ENCODE peak calls at places on chromosome 5, in five cellular contexts. One of them, this sample, is unnamed.
A peak's percentile ranks its signal among the peaks of the same experiment; 100 is the strongest.

GRCh38 chr5:145976431-145977155 is 40.2 kb downstream of the SH3RF2 start:
- DNase-seq in MM.1S: peak; percentile 69
- DNase-seq in hepatocyte: no peak
- DNase-seq in lung: peak; percentile 32
- DNase-seq in HFFc6: peak; percentile 30
- DNase-seq in this sample: no peak

GRCh38 chr5:60945760-60946253 is 802 bp downstream of the NDUFAF2 start:
- DNase-seq in MM.1S: peak; percentile 26
- DNase-seq in hepatocyte: no peak
- DNase-seq in lung: peak; percentile 33
- DNase-seq in HFFc6: peak; percentile 46
- DNase-seq in this sample: no peak

GRCh38 chr5:75961814-75962213 is 121.4 kb upstream of the SV2C start:
- DNase-seq in MM.1S: no peak
- DNase-seq in hepatocyte: no peak
- DNase-seq in lung: no peak
- DNase-seq in HFFc6: no peak
- DNase-seq in this sample: no peak

GRCh38 chr5:54403121-54403520 is 52.4 kb upstream of the HSPB3 start:
- DNase-seq in MM.1S: no peak
- DNase-seq in hepatocyte: no peak
- DNase-seq in lung: no peak
- DNase-seq in HFFc6: no peak
- DNase-seq in this sample: no peak

GRCh38 chr5:141835928-141836667 is 42.1 kb downstream of the PCDH1 start:
- DNase-seq in MM.1S: no peak
- DNase-seq in hepatocyte: no peak
- DNase-seq in lung: no peak
- DNase-seq in HFFc6: no peak
- DNase-seq in this sample: no peak

GRCh38 chr5:103031607-103032006 is 88.3 kb downstream of the GIN1 start:
- DNase-seq in MM.1S: no peak
- DNase-seq in hepatocyte: no peak
- DNase-seq in lung: no peak
- DNase-seq in HFFc6: no peak
- DNase-seq in this sample: no peak

GRCh38 chr5:6849569-6849968 is 136.3 kb downstream of the TENT4A start:
- DNase-seq in MM.1S: no peak
- DNase-seq in hepatocyte: no peak
- DNase-seq in lung: no peak
- DNase-seq in HFFc6: no peak
- DNase-seq in this sample: no peak

GRCh38 chr5:90547072-90547536 is 11.5 kb upstream of the ADGRV1 start:
- DNase-seq in MM.1S: no peak
- DNase-seq in hepatocyte: peak; percentile 4
- DNase-seq in lung: no peak
- DNase-seq in HFFc6: no peak
- DNase-seq in this sample: no peak

GRCh38 chr5:58925627-58926545 is 343.0 kb downstream of the RAB3C start:
- DNase-seq in MM.1S: no peak
- DNase-seq in hepatocyte: no peak
- DNase-seq in lung: no peak
- DNase-seq in HFFc6: no peak
- DNase-seq in this sample: no peak

GRCh38 chr5:115209279-115209678 is 39.6 kb upstream of the TRIM36 start:
- DNase-seq in MM.1S: peak; percentile 96
- DNase-seq in hepatocyte: no peak
- DNase-seq in lung: peak; percentile 44
- DNase-seq in HFFc6: no peak
- DNase-seq in this sample: no peak

DNA sequence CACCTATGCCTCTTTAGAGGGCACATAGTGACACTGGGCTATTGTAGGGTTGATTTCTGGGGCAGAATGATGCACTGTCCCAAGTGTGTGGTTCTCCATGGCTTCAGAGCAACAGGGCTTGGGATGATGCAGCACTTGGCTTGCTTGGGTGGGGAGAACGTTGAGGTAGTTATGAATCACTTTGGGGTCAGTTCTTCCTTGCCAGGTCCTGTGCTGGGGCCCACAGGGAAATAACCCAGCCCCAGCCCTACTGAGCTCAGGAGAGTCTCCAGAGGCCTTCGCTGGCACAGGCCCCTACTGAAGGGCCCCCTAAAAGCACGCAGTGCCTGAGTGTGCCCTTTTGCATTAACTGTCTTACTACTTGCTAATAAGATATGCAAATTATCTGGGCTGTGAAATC is 24.2 kb downstream of the JADE2 start:
- DNase-seq in MM.1S: no peak
- DNase-seq in hepatocyte: no peak
- DNase-seq in lung: no peak
- DNase-seq in HFFc6: peak; percentile 58
- DNase-seq in this sample: no peak
- TF ChIP-seq CTCF in MM.1S: no peak
- TF ChIP-seq CTCF in hepatocyte: no peak
- TF ChIP-seq CTCF in lung: no peak
- TF ChIP-seq CTCF in HFFc6: no peak
- TF ChIP-seq CTCF in this sample: no peak

GRCh38 chr5:170640731-170641588 is 137.1 kb downstream of the KCNIP1 start:
- DNase-seq in MM.1S: no peak
- DNase-seq in hepatocyte: no peak
- DNase-seq in lung: no peak
- DNase-seq in HFFc6: no peak
- DNase-seq in this sample: no peak

GRCh38 chr5:170639221-170639925 is 135.6 kb downstream of the KCNIP1 start:
- DNase-seq in MM.1S: no peak
- DNase-seq in hepatocyte: no peak
- DNase-seq in lung: no peak
- DNase-seq in HFFc6: no peak
- DNase-seq in this sample: no peak

GRCh38 chr5:170636836-170637477 is 133.1 kb downstream of the KCNIP1 start:
- DNase-seq in MM.1S: no peak
- DNase-seq in hepatocyte: no peak
- DNase-seq in lung: no peak
- DNase-seq in HFFc6: no peak
- DNase-seq in this sample: peak; percentile 6

GRCh38 chr5:170638051-170638450 is 134.2 kb downstream of the KCNIP1 start:
- DNase-seq in MM.1S: no peak
- DNase-seq in hepatocyte: no peak
- DNase-seq in lung: no peak
- DNase-seq in HFFc6: no peak
- DNase-seq in this sample: no peak

GRCh38 chr5:170638454-170639220 is 134.8 kb downstream of the KCNIP1 start:
- DNase-seq in MM.1S: peak; percentile 56
- DNase-seq in hepatocyte: peak; percentile 79
- DNase-seq in lung: peak; percentile 66
- DNase-seq in HFFc6: peak; percentile 42
- DNase-seq in this sample: peak; percentile 67
- TF ChIP-seq CTCF in MM.1S: peak; percentile 94
- TF ChIP-seq CTCF in hepatocyte: peak; percentile 85
- TF ChIP-seq CTCF in lung: peak; percentile 48
- TF ChIP-seq CTCF in HFFc6: peak; percentile 94
- TF ChIP-seq CTCF in this sample: peak; percentile 82

GRCh38 chr5:143105216-143105905 is 298.1 kb downstream of the NR3C1 start:
- DNase-seq in MM.1S: no peak
- DNase-seq in hepatocyte: no peak
- DNase-seq in lung: no peak
- DNase-seq in HFFc6: no peak
- DNase-seq in this sample: no peak

GRCh38 chr5:143102414-143102813 is 301.1 kb downstream of the NR3C1 start:
- DNase-seq in MM.1S: no peak
- DNase-seq in hepatocyte: no peak
- DNase-seq in lung: no peak
- DNase-seq in HFFc6: no peak
- DNase-seq in this sample: no peak

GRCh38 chr5:143101740-143102386 is 301.6 kb downstream of the NR3C1 start:
- DNase-seq in MM.1S: no peak
- DNase-seq in hepatocyte: no peak
- DNase-seq in lung: no peak
- DNase-seq in HFFc6: no peak
- DNase-seq in this sample: no peak

GRCh38 chr5:143108498-143109128 is 294.9 kb downstream of the NR3C1 start:
- DNase-seq in MM.1S: no peak
- DNase-seq in hepatocyte: no peak
- DNase-seq in lung: peak; percentile 61
- DNase-seq in HFFc6: no peak
- DNase-seq in this sample: no peak

DNA sequence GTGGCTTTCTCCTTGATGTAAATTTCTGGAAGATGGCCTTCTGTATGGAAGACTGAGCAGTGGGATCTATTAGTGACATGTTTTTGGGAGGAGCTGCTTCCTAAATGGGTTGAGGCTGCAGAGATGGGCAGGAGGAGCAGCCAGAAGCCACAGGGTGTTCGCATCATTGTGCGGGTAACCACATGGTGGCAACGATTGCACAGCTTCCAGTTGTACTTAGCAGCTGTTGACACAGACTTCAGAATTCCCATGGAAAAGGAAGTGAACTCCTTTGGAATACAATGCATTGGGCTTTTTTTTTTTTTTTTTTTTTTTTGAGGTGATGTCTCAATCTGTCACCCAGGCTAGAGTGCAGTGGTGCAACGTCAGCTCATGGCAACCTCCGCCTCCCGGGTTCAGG is 297.3 kb downstream of the NR3C1 start:
- DNase-seq in MM.1S: no peak
- DNase-seq in hepatocyte: peak; percentile 32
- DNase-seq in lung: no peak
- DNase-seq in HFFc6: peak; percentile 41
- DNase-seq in this sample: peak; percentile 51
- TF ChIP-seq CTCF in MM.1S: no peak
- TF ChIP-seq CTCF in hepatocyte: peak; percentile 33
- TF ChIP-seq CTCF in lung: no peak
- TF ChIP-seq CTCF in HFFc6: peak; percentile 56
- TF ChIP-seq CTCF in this sample: peak; percentile 22

GRCh38 chr5:133314086-133314485 is 262.3 kb downstream of the HSPA4 start:
- DNase-seq in MM.1S: no peak
- DNase-seq in hepatocyte: no peak
- DNase-seq in lung: no peak
- DNase-seq in HFFc6: no peak
- DNase-seq in this sample: no peak

GRCh38 chr5:133319905-133320520 is 268.2 kb downstream of the HSPA4 start:
- DNase-seq in MM.1S: no peak
- DNase-seq in hepatocyte: no peak
- DNase-seq in lung: no peak
- DNase-seq in HFFc6: no peak
- DNase-seq in this sample: no peak

GRCh38 chr5:133317558-133317957 is 265.7 kb downstream of the HSPA4 start:
- DNase-seq in MM.1S: no peak
- DNase-seq in hepatocyte: no peak
- DNase-seq in lung: no peak
- DNase-seq in HFFc6: no peak
- DNase-seq in this sample: no peak

GRCh38 chr5:133319244-133319643 is 267.4 kb downstream of the HSPA4 start:
- DNase-seq in MM.1S: no peak
- DNase-seq in hepatocyte: no peak
- DNase-seq in lung: no peak
- DNase-seq in HFFc6: no peak
- DNase-seq in this sample: no peak

DNA sequence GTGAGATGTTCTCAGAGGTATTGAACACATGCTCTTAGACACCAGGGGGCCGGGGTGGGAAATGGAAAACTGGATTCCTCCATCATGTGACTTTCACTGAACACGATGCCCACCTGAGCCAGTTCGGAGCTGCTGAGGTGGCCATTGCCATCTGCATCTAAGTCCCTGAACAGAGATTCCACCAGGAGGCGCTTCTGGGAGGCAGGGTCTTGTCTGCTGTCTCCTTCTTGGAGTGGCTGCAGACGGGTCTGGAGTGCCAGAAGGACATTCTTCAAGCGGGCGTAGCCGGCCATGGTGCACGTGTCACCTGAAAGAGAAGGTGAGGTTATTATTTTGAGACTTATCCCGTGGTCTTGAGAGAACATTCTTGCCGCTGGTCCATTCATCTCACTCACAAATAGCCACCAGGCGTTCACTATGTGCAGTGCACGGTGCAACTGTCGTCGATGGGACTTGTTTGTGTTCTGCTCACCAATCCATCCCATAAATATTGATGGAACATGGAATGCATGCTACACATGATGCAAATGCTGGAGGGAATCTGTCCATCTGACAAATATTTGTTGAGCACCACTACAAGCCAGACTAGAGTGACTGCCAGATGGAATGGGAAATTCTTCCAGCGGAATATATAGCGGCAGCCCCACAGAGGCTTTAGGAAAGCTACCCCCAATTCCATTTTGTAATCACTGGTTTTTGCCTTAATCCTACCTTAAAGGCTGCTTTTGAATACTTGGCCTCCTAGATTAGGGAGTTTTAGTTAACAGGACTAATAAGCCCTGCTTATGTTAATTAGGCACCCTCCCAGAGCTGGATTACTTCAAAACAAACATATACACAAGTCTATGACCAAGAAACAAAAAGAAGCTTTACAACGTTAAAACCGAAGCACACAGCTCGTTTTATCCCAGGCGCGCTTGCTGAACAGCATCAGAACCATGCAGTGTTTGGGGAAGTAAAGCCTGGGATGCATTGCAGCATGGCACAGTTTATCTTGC is 264.8 kb downstream of the HSPA4 start:
- DNase-seq in MM.1S: no peak
- DNase-seq in hepatocyte: peak; percentile 34
- DNase-seq in lung: no peak
- DNase-seq in HFFc6: no peak
- DNase-seq in this sample: no peak
- TF ChIP-seq CTCF in MM.1S: no peak
- TF ChIP-seq CTCF in hepatocyte: peak; percentile 29
- TF ChIP-seq CTCF in lung: no peak
- TF ChIP-seq CTCF in HFFc6: peak; percentile 64
- TF ChIP-seq CTCF in this sample: no peak

GRCh38 chr5:52786937-52787599 is 648 bp upstream of the ITGA1 start:
- DNase-seq in MM.1S: peak; percentile 46
- DNase-seq in hepatocyte: peak; percentile 48
- DNase-seq in lung: peak; percentile 36
- DNase-seq in HFFc6: no peak
- DNase-seq in this sample: no peak
- TF ChIP-seq CTCF in MM.1S: peak; percentile 60
- TF ChIP-seq CTCF in hepatocyte: peak; percentile 46
- TF ChIP-seq CTCF in lung: peak; percentile 29
- TF ChIP-seq CTCF in HFFc6: no peak
- TF ChIP-seq CTCF in this sample: no peak

GRCh38 chr5:27241564-27242257 is 203.3 kb upstream of the CDH9 start:
- DNase-seq in MM.1S: peak; percentile 28
- DNase-seq in hepatocyte: peak; percentile 51
- DNase-seq in lung: no peak
- DNase-seq in HFFc6: peak; percentile 95
- DNase-seq in this sample: no peak
- TF ChIP-seq CTCF in MM.1S: no peak
- TF ChIP-seq CTCF in hepatocyte: no peak
- TF ChIP-seq CTCF in lung: no peak
- TF ChIP-seq CTCF in HFFc6: peak; percentile 68
- TF ChIP-seq CTCF in this sample: no peak

This sample was measured in dorsolateral prefrontal cortex.